ENCODE peak calls at places on chromosomes 1 and 21, in six cellular contexts. V, F, N, L, Q and T are unnamed samples.

GRCh38 chr1:181482521-181483083 is 715 bp upstream of the CACNA1E start:
- DNase-seq in V (peak; percentile 12), F (no peak), N (no peak), L (no peak), Q (peak; percentile 76), T (peak; percentile 58)

GRCh38 chr1:233034845-233035244 is 84.4 kb downstream of the NTPCR start:
- DNase-seq in V (no peak), F (no peak), N (no peak), L (no peak), Q (no peak), T (no peak)

GRCh38 chr21:35044770-35045538 is 4.1 kb downstream of the RUNX1 start:
- DNase-seq in V (no peak), F (no peak), N (no peak), L (no peak), Q (no peak), T (no peak)

GRCh38 chr1:224052767-224053166 is 61.1 kb upstream of the FBXO28 start:
- DNase-seq in V (no peak), F (peak; percentile 96), N (no peak), L (no peak), Q (no peak), T (no peak)

GRCh38 chr1:230124187-230125128 is 57.4 kb downstream of the GALNT2 start:
- DNase-seq in V (no peak), F (no peak), N (no peak), L (no peak), Q (no peak), T (peak; percentile 25)

GRCh38 chr1:74197657-74198552 is at the start of the genes FPGT and LRRIQ3:
- DNase-seq in V (peak; percentile 91), F (peak; percentile 98), N (peak; percentile 84), L (peak; percentile 88), Q (peak; percentile 95), T (peak; percentile 88)

GRCh38 chr1:209457618-209458017 is 125.9 kb upstream of the CAMK1G start:
- DNase-seq in V (no peak), F (no peak), N (no peak), L (no peak), Q (no peak), T (no peak)

GRCh38 chr1:155646307-155646706 is 36.3 kb downstream of the MSTO1 start:
- DNase-seq in V (no peak), F (no peak), N (no peak), L (no peak), Q (no peak), T (peak; percentile 89)

GRCh38 chr1:2213576-2214505 is 14.3 kb upstream of the SKI start:
- DNase-seq in V (no peak), F (peak; percentile 48), N (no peak), L (no peak), Q (no peak), T (no peak)

GRCh38 chr1:119101563-119101962 is 38.9 kb downstream of the WARS2 start:
- DNase-seq in V (no peak), F (no peak), N (no peak), L (no peak), Q (no peak), T (no peak)

GRCh38 chr1:65792671-65793358 is at the start of gene PDE4B:
- DNase-seq in V (no peak), F (peak; percentile 22), N (no peak), L (no peak), Q (peak; percentile 75), T (no peak)

GRCh38 chr21:38956791-38957571 is 151.3 kb downstream of the ETS2 start:
- DNase-seq in V (no peak), F (peak; percentile 7), N (no peak), L (no peak), Q (no peak), T (peak; percentile 20)

GRCh38 chr1:15640667-15641066 is 23.4 kb downstream of the DDI2 start:
- DNase-seq in V (no peak), F (peak; percentile 4), N (no peak), L (no peak), Q (no peak), T (no peak)

GRCh38 chr1:35180776-35181374 is 12.1 kb downstream of the SFPQ start:
- DNase-seq in V (no peak), F (no peak), N (no peak), L (no peak), Q (no peak), T (peak; percentile 41)

GRCh38 chr1:245858683-245859509 is 648.2 kb downstream of the SMYD3 start:
- DNase-seq in V (peak; percentile 3), F (no peak), N (no peak), L (no peak), Q (peak; percentile 49), T (peak; percentile 5)

GRCh38 chr1:46166521-46167462 is 8.1 kb upstream of the TSPAN1 start:
- DNase-seq in V (no peak), F (peak; percentile 37), N (no peak), L (no peak), Q (peak; percentile 14), T (peak; percentile 33)

GRCh38 chr1:168455764-168456163 is 88.0 kb downstream of the XCL2 start:
- DNase-seq in V (no peak), F (no peak), N (no peak), L (no peak), Q (no peak), T (no peak)

GRCh38 chr1:65480684-65481405 is 60.4 kb downstream of the LEPR start:
- DNase-seq in V (no peak), F (no peak), N (no peak), L (no peak), Q (no peak), T (no peak)

GRCh38 chr1:169003864-169004516 is 102.5 kb upstream of the ATP1B1 start:
- DNase-seq in V (peak; percentile 23), F (peak; percentile 69), N (no peak), L (no peak), Q (no peak), T (no peak)

GRCh38 chr1:152188673-152189591 is 29.9 kb upstream of the RPTN start:
- DNase-seq in V (peak; percentile 91), F (peak; percentile 65), N (no peak), L (peak; percentile 11), Q (peak; percentile 38), T (peak; percentile 66)

GRCh38 chr1:224502459-224503160 is 68.0 kb upstream of the WDR26 start:
- DNase-seq in V (no peak), F (peak; percentile 23), N (no peak), L (no peak), Q (peak; percentile 41), T (peak; percentile 63)

GRCh38 chr1:68464891-68465290 is 15.1 kb upstream of the RPE65 start:
- DNase-seq in V (no peak), F (no peak), N (no peak), L (no peak), Q (no peak), T (no peak)

GRCh38 chr1:23618586-23619083 is 59.3 kb upstream of the ID3 start:
- DNase-seq in V (no peak), F (no peak), N (no peak), L (no peak), Q (no peak), T (no peak)

GRCh38 chr1:77370588-77371306 is 88.9 kb downstream of the AK5 start:
- DNase-seq in V (no peak), F (no peak), N (no peak), L (no peak), Q (no peak), T (peak; percentile 45)

GRCh38 chr1:7591565-7591964 is 179.5 kb upstream of the VAMP3 start:
- DNase-seq in V (no peak), F (no peak), N (no peak), L (no peak), Q (no peak), T (no peak)

DNA sequence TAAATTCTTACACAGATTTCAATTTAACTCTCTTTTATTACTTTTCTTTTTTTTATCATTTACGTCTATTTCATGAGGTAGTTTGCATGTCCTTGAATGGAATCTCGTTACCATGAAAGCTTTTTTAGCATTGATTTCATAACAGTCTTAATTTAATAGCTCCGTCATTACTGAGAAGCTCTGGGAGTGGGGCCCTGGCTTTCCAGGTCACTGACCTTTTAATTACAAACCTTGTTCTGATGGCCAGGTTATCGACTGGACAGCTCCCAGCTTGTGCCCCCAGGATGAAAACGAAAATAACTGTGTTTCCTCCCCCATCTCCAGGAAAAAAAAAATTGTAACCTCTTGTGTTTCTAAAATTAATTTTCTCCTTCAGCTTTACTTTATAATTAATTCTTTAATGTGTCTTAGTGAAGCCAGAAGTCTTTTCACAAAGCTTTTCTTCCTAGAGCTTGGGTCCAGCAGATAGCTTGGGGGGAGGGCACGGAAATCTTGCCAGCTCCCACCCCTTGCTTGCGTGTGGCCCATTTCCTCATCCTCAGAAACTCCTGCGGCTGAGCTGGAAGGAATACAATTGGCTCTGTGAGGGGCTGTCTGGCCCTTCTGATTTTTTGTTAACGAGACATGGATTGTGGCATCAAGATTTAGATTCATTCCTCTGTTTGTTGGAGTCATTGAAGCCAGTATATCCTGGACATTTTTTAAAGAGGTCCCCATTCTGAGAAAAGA is 65.7 kb downstream of the PEX14 start:
- DNase-seq in V (no peak), F (peak; percentile 63), N (no peak), L (no peak), Q (peak; percentile 54), T (no peak)
- H3K4me3 ChIP-seq in V (no peak overlapping the region), F (no peak overlapping the region), N (no peak overlapping the region), L (no peak overlapping the region), Q (no peak overlapping the region), T (no peak overlapping the region)

DNA sequence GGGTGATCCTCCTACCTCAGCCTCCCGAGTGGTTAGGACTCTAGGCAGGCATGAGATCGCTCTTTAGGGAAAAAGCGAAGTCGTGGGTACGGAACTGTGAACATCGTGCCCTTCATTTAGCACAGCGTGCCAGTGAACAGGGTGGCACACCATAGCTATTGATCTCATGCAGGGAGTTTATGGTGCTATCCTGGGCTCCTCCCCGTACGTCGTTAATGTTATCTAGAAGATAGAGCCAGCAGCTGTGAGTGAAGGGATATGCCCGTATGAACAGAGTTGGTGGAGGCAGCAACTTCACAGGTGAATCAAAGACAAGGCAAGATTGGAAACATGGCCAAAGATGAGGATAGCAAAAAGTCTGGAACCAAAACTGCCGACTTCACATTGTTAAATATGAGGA is 11.2 kb downstream of the CLCN6 start:
- DNase-seq in V (no peak), F (no peak), N (no peak), L (no peak), Q (no peak), T (no peak)
- TF ChIP-seq MAX in V (no peak), F (no peak), N (no peak), L (no peak), Q (no peak), T (no peak)

GRCh38 chr1:79215311-79215710 is 208.8 kb upstream of the ADGRL4 start:
- DNase-seq in V (no peak), F (no peak), N (no peak), L (no peak), Q (no peak), T (no peak)
- H3K4me3 ChIP-seq in V (no peak overlapping the region), F (no peak overlapping the region), N (no peak overlapping the region), L (no peak overlapping the region), Q (no peak overlapping the region), T (no peak overlapping the region)

DNA sequence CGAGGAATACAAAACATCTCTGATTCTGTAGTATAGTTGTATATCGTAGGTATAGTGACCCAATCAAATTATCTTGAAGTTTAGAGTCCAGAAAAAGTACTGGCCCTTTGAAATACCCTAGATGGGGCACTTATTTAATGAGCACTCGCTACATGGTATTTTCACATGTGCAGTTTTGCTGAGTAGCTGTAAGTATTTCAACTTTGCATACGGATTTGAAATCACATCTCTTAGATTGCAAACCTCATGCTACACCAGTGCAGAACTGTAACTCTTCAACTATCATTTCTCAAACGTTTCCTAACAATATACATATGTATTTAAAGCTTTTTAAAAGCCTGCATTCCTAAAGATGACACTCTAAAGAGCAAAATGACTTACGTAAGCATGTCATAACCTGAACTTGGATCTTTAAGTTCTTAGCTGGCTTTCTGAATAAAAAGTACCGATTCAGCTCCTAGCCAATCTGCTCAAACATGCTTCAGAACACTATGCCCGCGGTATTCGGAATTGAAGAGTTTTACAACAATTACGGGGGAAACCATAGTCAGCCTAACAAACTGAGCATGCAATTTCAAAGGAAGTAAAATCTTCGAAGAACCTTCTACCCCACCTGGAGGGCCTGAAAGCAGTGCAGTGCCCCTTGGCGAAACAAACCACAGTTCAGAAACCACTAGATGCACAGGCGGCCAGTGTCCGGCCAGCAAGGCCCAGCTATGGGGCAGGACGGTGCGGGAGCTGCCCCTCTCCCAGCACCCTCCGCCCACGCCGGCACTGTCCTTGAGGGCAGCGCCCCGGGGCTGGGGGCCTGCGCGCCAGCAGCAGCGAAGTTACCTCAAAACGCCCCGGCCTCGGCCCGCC is 878 bp downstream of the FH start:
- DNase-seq in V (no peak), F (peak; percentile 47), N (no peak), L (peak; percentile 6), Q (no peak), T (peak; percentile 23)
- TF ChIP-seq MAX in V (no peak), F (no peak), N (no peak), L (no peak), Q (no peak), T (no peak)